ENCODE peak calls at places on chromosome 19, in four cellular contexts. N is activated naive CD4-positive, alpha-beta T cell treated with anti-CD3 and anti-CD28 coated beads, Interleukin-2, amount 50 U/mL, for 16 hours; H is mucosa of descending colon; X is AG09319. M is an unnamed sample.

GRCh38 chr19:16969127-16969526 is 57.5 kb downstream of the CPAMD8 start:
- DNase-seq in N (no peak), H (no peak), X (no peak), M (no peak)

GRCh38 chr19:42078538-42079275 is 2.7 kb downstream of the ZNF574 start:
- DNase-seq in N (no peak), H (no peak), X (no peak), M (no peak)

GRCh38 chr19:47110521-47111080 is 3.0 kb downstream of the ZC3H4 start:
- DNase-seq in N (peak; percentile 67), H (peak; percentile 74), X (no peak), M (no peak)

GRCh38 chr19:35742121-35742724 is at the start of gene IGFLR1:
- DNase-seq in N (peak; percentile 71), H (no peak), X (no peak), M (no peak)

GRCh38 chr19:1057185-1057857 is 9.6 kb upstream of the ARHGAP45 start:
- DNase-seq in N (peak; percentile 43), H (no peak), X (no peak), M (no peak)

GRCh38 chr19:33887891-33888290 is 91.2 kb downstream of the KCTD15 start:
- DNase-seq in N (no peak), H (no peak), X (no peak), M (no peak)

GRCh38 chr19:7224205-7224833 is 69.9 kb downstream of the INSR start:
- DNase-seq in N (no peak), H (no peak), X (no peak), M (no peak)

GRCh38 chr19:10078329-10078728 is 7.8 kb upstream of the SHFL start:
- DNase-seq in N (no peak), H (no peak), X (no peak), M (no peak)

GRCh38 chr19:6412111-6412999 is 12.3 kb downstream of the KHSRP start:
- DNase-seq in N (peak; percentile 56), H (no peak), X (no peak), M (no peak)

GRCh38 chr19:34838753-34839431 is 65.9 kb upstream of the ZNF599 start:
- DNase-seq in N (peak; percentile 29), H (peak; percentile 51), X (no peak), M (no peak)

GRCh38 chr19:48556163-48556562 is 4.2 kb downstream of the SULT2B1 start:
- DNase-seq in N (no peak), H (no peak), X (no peak), M (no peak)

GRCh38 chr19:14434543-14435319 is 1.6 kb downstream of the PKN1 start:
- DNase-seq in N (peak; percentile 28), H (peak; percentile 79), X (no peak), M (peak; percentile 52)

GRCh38 chr19:47331931-47332547 is at the start of gene C5AR2:
- DNase-seq in N (no peak), H (no peak), X (no peak), M (no peak)

GRCh38 chr19:43148233-43148632 is 38.1 kb downstream of the PSG5 start:
- DNase-seq in N (no peak), H (no peak), X (peak; percentile 49), M (peak; percentile 77)

GRCh38 chr19:6809262-6809661 is 36.8 kb downstream of the VAV1 start:
- DNase-seq in N (no peak), H (no peak), X (no peak), M (no peak)

GRCh38 chr19:10043286-10043927 is 30.1 kb downstream of the RDH8 start:
- DNase-seq in N (no peak), H (no peak), X (no peak), M (no peak)

GRCh38 chr19:16671652-16672274 is 10.8 kb downstream of the TMEM38A start:
- DNase-seq in N (no peak), H (peak; percentile 60), X (no peak), M (no peak)

GRCh38 chr19:32415246-32415645 is 9.7 kb downstream of the DPY19L3 start:
- DNase-seq in N (no peak), H (no peak), X (no peak), M (no peak)

GRCh38 chr19:30757836-30758617 is 385.8 kb downstream of the ZNF536 start:
- DNase-seq in N (no peak), H (no peak), X (no peak), M (no peak)

GRCh38 chr19:42279148-42279901 is 10.3 kb downstream of the CIC start:
- DNase-seq in N (no peak), H (no peak), X (no peak), M (no peak)

GRCh38 chr19:32865326-32865725 is 4.2 kb downstream of the SLC7A9 start:
- DNase-seq in N (no peak), H (no peak), X (no peak), M (no peak)

GRCh38 chr19:44753932-44754742 is 5.6 kb downstream of the BCL3 start:
- DNase-seq in N (peak; percentile 56), H (peak; percentile 99), X (peak; percentile 67), M (no peak)

GRCh38 chr19:18008814-18009213 is 844 bp downstream of the ARRDC2 start:
- DNase-seq in N (no peak), H (no peak), X (no peak), M (no peak)

GRCh38 chr19:45051929-45052579 is 13.2 kb downstream of the CLASRP start:
- DNase-seq in N (no peak), H (no peak), X (no peak), M (no peak)

GRCh38 chr19:44993926-44994537 is 7.2 kb upstream of the RELB start:
- DNase-seq in N (no peak), H (no peak), X (no peak), M (no peak)

GRCh38 chr19:4199699-4200293 is 17.3 kb downstream of the ANKRD24 start:
- DNase-seq in N (no peak), H (no peak), X (no peak), M (no peak)

GRCh38 chr19:28359819-28360414 is 853.0 kb downstream of the UQCRFS1 start:
- DNase-seq in N (no peak), H (no peak), X (no peak), M (no peak)

GRCh38 chr19:280541-281007 is 10.6 kb downstream of the PLPP2 start:
- DNase-seq in N (no peak), H (no peak), X (no peak), M (no peak)

GRCh38 chr19:29264897-29265296 is 51.9 kb upstream of the UQCRFS1 start:
- DNase-seq in N (no peak), H (no peak), X (no peak), M (no peak)

M was measured in BJ.